ENCODE peak calls at places on chromosomes 16 and 17, in four cellular contexts. U is IMR-90, H is K562, A is A549. J is an unnamed sample.

GRCh38 chr17:18860161-18860972 is 2.4 kb downstream of the PRPSAP2 start:
- DNase-seq in U (peak), H (no peak), A (no peak), J (no peak)

GRCh38 chr16:12225816-12226480 is 249.4 kb downstream of the SNX29 start:
- DNase-seq in A (no peak), H (no peak), U (peak), J (no peak)

GRCh38 chr16:58105619-58106018 is 23.6 kb downstream of the CFAP20 start:
- DNase-seq in A (no peak), H (no peak), U (no peak), J (no peak)

GRCh38 chr16:54657058-54657708 is 273.5 kb upstream of the IRX5 start:
- DNase-seq in A (no peak), U (no peak), H (no peak), J (no peak)

GRCh38 chr17:46977348-46977747 is 1.7 kb downstream of the RPRML start:
- DNase-seq in U (peak), H (peak), A (peak), J (peak)

GRCh38 chr16:53773150-53773846 is 69.3 kb downstream of the FTO start:
- DNase-seq in U (peak), A (peak), H (peak), J (peak)

GRCh38 chr16:7983671-7984070 is 606.6 kb downstream of the TMEM114 start:
- DNase-seq in A (no peak), U (no peak), H (no peak), J (no peak)

GRCh38 chr17:59565171-59565958 is at the start of gene DHX40:
- DNase-seq in A (peak), H (peak), U (peak), J (peak)

GRCh38 chr17:78381601-78382168 is 3.2 kb downstream of the PGS1 start:
- DNase-seq in H (peak), U (no peak), A (no peak), J (no peak)

GRCh38 chr17:21078056-21078825 is 35.4 kb upstream of the USP22 start:
- DNase-seq in H (no peak), U (no peak), A (no peak), J (no peak)

GRCh38 chr17:80949451-80950421 is 41.9 kb upstream of the CHMP6 start:
- DNase-seq in U (no peak), H (no peak), A (no peak), J (no peak)

GRCh38 chr17:29613371-29613837 is 9.3 kb downstream of the CORO6 start:
- DNase-seq in A (no peak), H (no peak), U (peak), J (peak)

GRCh38 chr17:18950944-18951905 is 740 bp upstream of the SLC5A10 start:
- DNase-seq in A (no peak), U (no peak), H (no peak), J (no peak)

GRCh38 chr16:81604960-81605383 is 160.4 kb downstream of the CMIP start:
- DNase-seq in A (no peak), H (no peak), U (peak), J (no peak)

GRCh38 chr17:75514299-75515228 is 773 bp downstream of the CASKIN2 start:
- DNase-seq in A (no peak), H (no peak), U (peak), J (no peak)

GRCh38 chr16:82062645-82063058 is 27.6 kb downstream of the HSD17B2 start:
- DNase-seq in U (peak), A (no peak), H (no peak), J (peak)

GRCh38 chr17:45311406-45311761 is 5.4 kb downstream of the MAP3K14 start:
- DNase-seq in A (no peak), U (no peak), H (no peak), J (no peak)

GRCh38 chr16:24010440-24011089 is 174.8 kb downstream of the PRKCB start:
- DNase-seq in A (peak), U (peak), H (peak), J (peak)

GRCh38 chr16:49883111-49883829 is 27.4 kb upstream of the ZNF423 start:
- DNase-seq in U (no peak), A (no peak), H (no peak), J (no peak)

GRCh38 chr17:5499790-5500189 is 13.4 kb downstream of the MIS12 start:
- DNase-seq in U (no peak), H (no peak), A (no peak), J (no peak)

GRCh38 chr16:56910654-56911539 is 21.0 kb upstream of the HERPUD1 start:
- DNase-seq in H (no peak), A (no peak), U (peak), J (no peak)
- TF ChIP-seq RAD21 in H (no peak), A (no peak), U (no peak), J (no peak)

GRCh38 chr17:40960144-40960543 is 6.6 kb downstream of the KRT39 start:
- DNase-seq in A (no peak), U (peak), H (no peak), J (no peak)
- TF ChIP-seq RAD21 in A (no peak), U (no peak), H (no peak), J (no peak)

DNA sequence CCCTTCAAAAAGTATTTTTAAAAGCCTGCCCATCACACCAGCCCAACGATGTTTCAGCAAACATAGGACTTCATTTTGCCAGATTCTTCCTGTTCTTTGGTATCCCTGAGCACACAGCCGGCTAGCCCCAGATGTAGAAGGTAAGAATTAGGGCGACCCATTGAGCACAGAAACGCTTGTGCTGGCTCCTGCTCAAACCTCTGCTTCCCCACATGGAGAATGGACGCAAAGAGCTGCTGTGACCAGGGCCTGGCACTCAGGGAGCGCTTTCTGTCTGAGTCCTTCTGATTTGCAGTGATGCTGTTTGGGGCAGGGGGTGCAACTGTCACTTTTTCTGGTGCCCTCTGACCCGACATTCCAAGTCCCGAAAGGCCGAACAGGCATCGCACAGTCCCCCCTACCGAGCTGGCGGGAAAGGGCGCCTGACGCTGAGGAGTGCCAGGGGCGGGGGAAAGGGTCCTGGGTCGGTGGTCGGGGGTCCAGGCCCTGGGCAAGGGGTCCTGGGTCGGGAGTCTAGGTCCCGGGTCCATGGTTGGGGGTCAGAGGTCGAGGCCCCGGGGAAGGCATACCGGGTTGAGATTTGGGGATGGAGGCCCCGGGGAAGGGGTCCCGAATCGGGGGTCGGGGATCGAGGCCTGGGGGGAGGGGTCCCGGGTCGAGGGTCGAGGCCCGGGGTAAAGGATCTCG is 930 bp downstream of the CHMP1A start:
- DNase-seq in U (no peak), H (no peak), A (no peak), J (no peak)
- TF ChIP-seq RAD21 in U (no peak), H (no peak), A (no peak), J (no peak)

GRCh38 chr17:49468827-49469385 is 26.2 kb upstream of the NGFR start:
- DNase-seq in H (no peak), A (no peak), U (no peak), J (no peak)

GRCh38 chr17:49472527-49472926 is 22.6 kb upstream of the NGFR start:
- DNase-seq in U (no peak), H (no peak), A (no peak), J (no peak)

GRCh38 chr17:49471769-49472168 is 23.3 kb upstream of the NGFR start:
- DNase-seq in U (no peak), A (no peak), H (no peak), J (no peak)

GRCh38 chr17:49469831-49470568 is 25.1 kb upstream of the NGFR start:
- DNase-seq in A (no peak), U (no peak), H (no peak), J (no peak)

GRCh38 chr17:49471089-49471683 is 23.9 kb upstream of the NGFR start:
- DNase-seq in U (no peak), A (no peak), H (no peak), J (peak)
- TF ChIP-seq RAD21 in U (no peak), A (no peak), H (no peak), J (no peak)

GRCh38 chr17:38746004-38746892 is 1.9 kb downstream of the PCGF2 start:
- DNase-seq in A (no peak), H (no peak), U (no peak), J (peak)

GRCh38 chr17:38748329-38749221 is at the start of gene PCGF2:
- DNase-seq in H (peak), U (peak), A (peak), J (peak)

GRCh38 chr17:38747385-38748328 is 479 bp downstream of the PCGF2 start:
- DNase-seq in H (peak), U (no peak), A (no peak), J (no peak)

GRCh38 chr17:38745545-38745944 is 2.6 kb downstream of the PCGF2 start:
- DNase-seq in U (no peak), H (no peak), A (no peak), J (peak)

GRCh38 chr17:38746893-38747384 is 1.2 kb downstream of the PCGF2 start:
- DNase-seq in U (no peak), A (no peak), H (no peak), J (no peak)
- TF ChIP-seq RAD21 in U (no peak), A (no peak), H (no peak), J (no peak)

GRCh38 chr16:84925092-84925772 is 86.1 kb downstream of the ZDHHC7 start:
- DNase-seq in A (peak), H (peak), U (no peak), J (peak)
- TF ChIP-seq RAD21 in A (peak), H (peak), U (peak), J (peak)

GRCh38 chr17:48254896-48255295 is 147.3 kb downstream of the SNX11 start:
- DNase-seq in H (peak), A (no peak), U (no peak), J (no peak)
- TF ChIP-seq RAD21 in H (no peak), A (no peak), U (no peak), J (no peak)

GRCh38 chr16:10036951-10037350 is 145.3 kb downstream of the GRIN2A start:
- DNase-seq in H (no peak), A (no peak), U (no peak), J (no peak)

GRCh38 chr16:10031473-10031872 is 150.8 kb downstream of the GRIN2A start:
- DNase-seq in H (no peak), A (no peak), U (no peak), J (no peak)

GRCh38 chr16:10037771-10038170 is 144.5 kb downstream of the GRIN2A start:
- DNase-seq in H (no peak), A (no peak), U (no peak), J (no peak)

GRCh38 chr16:10031955-10032354 is 150.3 kb downstream of the GRIN2A start:
- DNase-seq in A (no peak), U (no peak), H (no peak), J (no peak)

GRCh38 chr16:10033561-10033960 is 148.7 kb downstream of the GRIN2A start:
- DNase-seq in U (no peak), H (no peak), A (no peak), J (no peak)
- TF ChIP-seq RAD21 in U (no peak), H (no peak), A (no peak), J (no peak)

GRCh38 chr17:67227488-67227887 is 17.5 kb downstream of the HELZ start:
- DNase-seq in U (peak), H (no peak), A (no peak), J (no peak)

GRCh38 chr17:67229109-67229991 is 15.6 kb downstream of the HELZ start:
- DNase-seq in H (no peak), U (no peak), A (no peak), J (no peak)

GRCh38 chr17:67218385-67218950 is 26.5 kb downstream of the HELZ start:
- DNase-seq in A (no peak), U (peak), H (no peak), J (no peak)

GRCh38 chr17:67221062-67221998 is 23.7 kb downstream of the HELZ start:
- DNase-seq in U (peak), A (peak), H (peak), J (peak)

GRCh38 chr17:67223924-67224323 is 21.1 kb downstream of the HELZ start:
- DNase-seq in H (peak), A (peak), U (no peak), J (peak)
- TF ChIP-seq RAD21 in H (no peak), A (no peak), U (no peak), J (no peak)

J was measured in HepG2.